ENCODE peak calls at places on chromosomes 5 and 9, in eight cellular contexts. R is activated T-cell treated with anti-CD3 and anti-CD28 coated beads for 1 hour; X is lower leg skin; B is NCI-H446 treated with DMSO at 0.1 percent for 48 hours; F is GM18507; P is NCI-H2081; H is lower lobe of right lung; N is stimulated activated CD8-positive, alpha-beta memory T cell treated with anti-CD3 and anti-CD28 coated beads, Interleukin-15, amount 100 ng/mL, for 1 hour. E is an unnamed sample.

GRCh38 chr9:108994695-108995094 is 18.6 kb downstream of the CTNNAL1 start:
- DNase-seq in F (no peak), B (no peak), H (peak), X (no peak), P (no peak), N (no peak), R (no peak), E (no peak)

GRCh38 chr9:95135756-95136155 is 181.8 kb downstream of the FANCC start:
- DNase-seq in B (no peak), P (no peak), X (no peak), F (no peak), N (no peak), H (no peak), R (no peak), E (no peak)

GRCh38 chr5:74275204-74275992 is 365.1 kb downstream of the ENC1 start:
- DNase-seq in F (no peak), H (no peak), P (no peak), B (no peak), N (no peak), X (no peak), R (no peak), E (no peak)

GRCh38 chr9:107684224-107684623 is 194.7 kb upstream of the KLF4 start:
- DNase-seq in F (no peak), R (no peak), H (no peak), B (no peak), X (no peak), N (no peak), P (no peak), E (no peak)

GRCh38 chr9:73154760-73155159 is 3.1 kb downstream of the ANXA1 start:
- DNase-seq in N (no peak), R (no peak), B (no peak), H (no peak), F (no peak), P (no peak), X (no peak), E (no peak)

GRCh38 chr5:66232701-66233100 is 88.6 kb downstream of the SREK1 start:
- DNase-seq in N (no peak), X (no peak), R (no peak), F (no peak), B (no peak), H (no peak), P (no peak), E (no peak)

GRCh38 chr5:95439801-95440493 is 48.8 kb downstream of the FAM81B start:
- DNase-seq in P (no peak), F (no peak), R (no peak), X (no peak), B (no peak), H (no peak), N (no peak), E (no peak)

GRCh38 chr5:156584856-156585255 is 257.9 kb downstream of the SGCD start:
- DNase-seq in X (no peak), B (peak), P (peak), H (no peak), F (no peak), N (no peak), R (no peak), E (no peak)

GRCh38 chr9:114958021-114958846 is 27.8 kb upstream of the TNFSF8 start:
- DNase-seq in P (no peak), N (no peak), X (peak), F (no peak), H (peak), B (no peak), R (no peak), E (no peak)

GRCh38 chr5:177447611-177448243 is 1.1 kb downstream of the PRR7 start:
- DNase-seq in B (peak), F (no peak), R (no peak), X (no peak), H (no peak), P (peak), N (no peak), E (no peak)

GRCh38 chr9:91423785-91424402 is at the start of gene NFIL3:
- DNase-seq in N (peak), X (peak), F (peak), P (peak), B (peak), H (peak), R (peak), E (peak)

GRCh38 chr9:135353935-135354334 is 125.6 kb upstream of the PPP1R26 start:
- DNase-seq in X (no peak), B (no peak), P (no peak), N (no peak), R (no peak), H (no peak), F (no peak), E (no peak)

GRCh38 chr9:123111977-123112869 is 78.8 kb downstream of the GPR21 start:
- DNase-seq in B (no peak), X (no peak), P (no peak), H (no peak), F (no peak), N (no peak), R (no peak), E (no peak)